ENCODE peak calls at places on chromosomes 5 and 9, in nine cellular contexts. B, C, R, L, Q, W, D, O and V are unnamed samples.

GRCh38 chr5:134430001-134430569 is 18.4 kb upstream of the CDKN2AIPNL start:
- DNase-seq in B (no peak), C (no peak), R (no peak), L (no peak), Q (no peak), W (no peak), D (no peak), O (no peak), V (no peak)

GRCh38 chr5:173689713-173690360 is 73.4 kb upstream of the BOD1 start:
- DNase-seq in B (no peak), C (no peak), R (peak; percentile 43), L (no peak), Q (peak; percentile 34), W (no peak), D (no peak), O (no peak), V (no peak)

GRCh38 chr5:121108725-121109124 is 644.6 kb downstream of the PRR16 start:
- DNase-seq in B (no peak), C (no peak), R (no peak), L (no peak), Q (no peak), W (no peak), D (peak; percentile 38), O (no peak), V (no peak)

GRCh38 chr5:102681403-102681983 is 73.6 kb upstream of the PAM start:
- DNase-seq in B (peak; percentile 70), C (no peak), R (peak; percentile 53), L (peak; percentile 32), Q (peak; percentile 72), W (peak; percentile 66), D (peak; percentile 67), O (peak; percentile 72), V (peak; percentile 69)

GRCh38 chr9:17436854-17437253 is 142.0 kb upstream of the SH3GL2 start:
- DNase-seq in B (no peak), C (no peak), R (no peak), L (no peak), Q (no peak), W (no peak), D (no peak), O (no peak), V (no peak)

GRCh38 chr5:120794121-120794520 is 330.0 kb downstream of the PRR16 start:
- DNase-seq in B (no peak), C (no peak), R (no peak), L (no peak), Q (no peak), W (no peak), D (no peak), O (no peak), V (no peak)

GRCh38 chr9:117494401-117495130 is 79.7 kb upstream of the ASTN2 start:
- DNase-seq in B (no peak), C (no peak), R (no peak), L (no peak), Q (no peak), W (no peak), D (no peak), O (no peak), V (no peak)

GRCh38 chr5:140075371-140075770 is 32.3 kb upstream of the NRG2 start:
- DNase-seq in B (no peak), C (no peak), R (no peak), L (no peak), Q (no peak), W (no peak), D (no peak), O (no peak), V (no peak)

GRCh38 chr9:126398403-126399058 is 71.9 kb downstream of the MVB12B start:
- DNase-seq in B (peak; percentile 43), C (peak; percentile 63), R (peak; percentile 90), L (peak; percentile 68), Q (peak; percentile 85), W (peak; percentile 93), D (peak; percentile 72), O (peak; percentile 91), V (peak; percentile 80)

GRCh38 chr9:130981002-130981760 is 27.8 kb upstream of the LAMC3 start:
- DNase-seq in B (no peak), C (no peak), R (no peak), L (no peak), Q (no peak), W (no peak), D (no peak), O (no peak), V (no peak)

GRCh38 chr5:137921931-137922330 is 32.7 kb downstream of the PKD2L2 start:
- DNase-seq in B (peak; percentile 7), C (no peak), R (no peak), L (no peak), Q (no peak), W (no peak), D (no peak), O (no peak), V (no peak)

GRCh38 chr5:135269224-135269623 is 129.8 kb downstream of the MACROH2A1 start:
- DNase-seq in B (no peak), C (no peak), R (no peak), L (no peak), Q (no peak), W (no peak), D (no peak), O (no peak), V (no peak)